ENCODE peak calls at places on chromosome 14, in nine cellular contexts. One of them, this sample, is unnamed.

GRCh38 chr14:63508033-63508432 is 35.1 kb downstream of the PPP2R5E start:
- DNase-seq in GM12892: no peak
- DNase-seq in heart left ventricle: no peak
- DNase-seq in HCT116: no peak
- DNase-seq in HepG2: peak; percentile 48
- DNase-seq in A549: no peak
- DNase-seq in IMR-90: no peak
- DNase-seq in upper lobe of left lung: peak; percentile 29
- DNase-seq in suprapubic skin: no peak
- DNase-seq in this sample: no peak

GRCh38 chr14:71006200-71006563 is 98.9 kb downstream of the PCNX1 start:
- DNase-seq in GM12892: no peak
- DNase-seq in heart left ventricle: no peak
- DNase-seq in HCT116: no peak
- DNase-seq in HepG2: no peak
- DNase-seq in A549: no peak
- DNase-seq in IMR-90: peak; percentile 36
- DNase-seq in upper lobe of left lung: no peak
- DNase-seq in suprapubic skin: no peak
- DNase-seq in this sample: no peak

GRCh38 chr14:90569606-90570462 is 173.0 kb downstream of the CALM1 start:
- DNase-seq in GM12892: no peak
- DNase-seq in heart left ventricle: no peak
- DNase-seq in HCT116: no peak
- DNase-seq in HepG2: no peak
- DNase-seq in A549: no peak
- DNase-seq in IMR-90: no peak
- DNase-seq in upper lobe of left lung: no peak
- DNase-seq in suprapubic skin: no peak
- DNase-seq in this sample: no peak

GRCh38 chr14:64663174-64663573 is 41.0 kb upstream of the PLEKHG3 start:
- DNase-seq in GM12892: no peak
- DNase-seq in heart left ventricle: no peak
- DNase-seq in HCT116: no peak
- DNase-seq in HepG2: no peak
- DNase-seq in A549: no peak
- DNase-seq in IMR-90: peak; percentile 30
- DNase-seq in upper lobe of left lung: no peak
- DNase-seq in suprapubic skin: no peak
- DNase-seq in this sample: peak; percentile 43

GRCh38 chr14:61535470-61535869 is 159.8 kb upstream of the HIF1A start:
- DNase-seq in GM12892: no peak
- DNase-seq in heart left ventricle: no peak
- DNase-seq in HCT116: no peak
- DNase-seq in HepG2: no peak
- DNase-seq in A549: no peak
- DNase-seq in IMR-90: no peak
- DNase-seq in upper lobe of left lung: peak; percentile 77
- DNase-seq in suprapubic skin: no peak
- DNase-seq in this sample: no peak

GRCh38 chr14:33954016-33954598 is 3.2 kb upstream of the EGLN3 start:
- DNase-seq in GM12892: no peak
- DNase-seq in heart left ventricle: peak; percentile 29
- DNase-seq in HCT116: no peak
- DNase-seq in HepG2: no peak
- DNase-seq in A549: no peak
- DNase-seq in IMR-90: no peak
- DNase-seq in upper lobe of left lung: no peak
- DNase-seq in suprapubic skin: no peak
- DNase-seq in this sample: no peak

GRCh38 chr14:31207287-31207745 is 277 bp downstream of the HECTD1 start:
- DNase-seq in GM12892: no peak
- DNase-seq in heart left ventricle: no peak
- DNase-seq in HCT116: no peak
- DNase-seq in HepG2: no peak
- DNase-seq in A549: no peak
- DNase-seq in IMR-90: no peak
- DNase-seq in upper lobe of left lung: no peak
- DNase-seq in suprapubic skin: no peak
- DNase-seq in this sample: no peak

GRCh38 chr14:95315156-95315555 is 4.6 kb downstream of the CLMN start:
- DNase-seq in GM12892: no peak
- DNase-seq in heart left ventricle: no peak
- DNase-seq in HCT116: no peak
- DNase-seq in HepG2: no peak
- DNase-seq in A549: no peak
- DNase-seq in IMR-90: no peak
- DNase-seq in upper lobe of left lung: no peak
- DNase-seq in suprapubic skin: no peak
- DNase-seq in this sample: no peak

GRCh38 chr14:67335781-67336180 is 23.8 kb downstream of the ATP6V1D start:
- DNase-seq in GM12892: no peak
- DNase-seq in heart left ventricle: no peak
- DNase-seq in HCT116: peak; percentile 36
- DNase-seq in HepG2: peak; percentile 56
- DNase-seq in A549: peak; percentile 15
- DNase-seq in IMR-90: peak; percentile 27
- DNase-seq in upper lobe of left lung: no peak
- DNase-seq in suprapubic skin: no peak
- DNase-seq in this sample: no peak

GRCh38 chr14:67424539-67424938 is 12.6 kb upstream of the PLEK2 start:
- DNase-seq in GM12892: no peak
- DNase-seq in heart left ventricle: no peak
- DNase-seq in HCT116: no peak
- DNase-seq in HepG2: no peak
- DNase-seq in A549: no peak
- DNase-seq in IMR-90: no peak
- DNase-seq in upper lobe of left lung: no peak
- DNase-seq in suprapubic skin: no peak
- DNase-seq in this sample: no peak

GRCh38 chr14:72780771-72781170 is 113.1 kb downstream of the DPF3 start:
- DNase-seq in GM12892: no peak
- DNase-seq in heart left ventricle: no peak
- DNase-seq in HCT116: no peak
- DNase-seq in HepG2: no peak
- DNase-seq in A549: no peak
- DNase-seq in IMR-90: peak; percentile 76
- DNase-seq in upper lobe of left lung: no peak
- DNase-seq in suprapubic skin: no peak
- DNase-seq in this sample: no peak

DNA sequence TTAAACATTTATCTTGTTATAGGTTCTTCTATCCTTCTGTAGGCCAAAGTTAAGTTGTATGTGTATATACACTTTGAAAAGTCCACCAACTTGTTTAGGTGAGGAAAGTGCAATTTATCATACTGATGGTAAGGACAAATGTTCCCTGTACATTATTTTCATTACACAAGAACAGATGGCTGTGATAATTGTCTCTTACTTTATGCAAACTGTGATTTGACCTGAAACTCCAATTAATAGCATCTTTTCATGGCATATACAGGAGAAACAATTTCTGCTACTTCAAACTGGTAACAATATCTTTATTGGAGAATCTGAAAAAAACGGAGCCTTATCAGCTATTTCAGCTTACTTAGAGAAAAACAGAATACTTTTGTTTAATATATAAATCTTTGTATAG is 5.6 kb downstream of the TRIM9 start:
- DNase-seq in GM12892: no peak
- DNase-seq in heart left ventricle: no peak
- DNase-seq in HCT116: no peak
- DNase-seq in HepG2: no peak
- DNase-seq in A549: no peak
- DNase-seq in IMR-90: no peak
- DNase-seq in upper lobe of left lung: no peak
- DNase-seq in suprapubic skin: no peak
- DNase-seq in this sample: no peak
- TF ChIP-seq POLR2A in GM12892: no peak
- TF ChIP-seq POLR2A in heart left ventricle: no peak
- TF ChIP-seq POLR2A in HCT116: no peak
- TF ChIP-seq POLR2A in HepG2: no peak
- TF ChIP-seq POLR2A in A549: no peak
- TF ChIP-seq POLR2A in IMR-90: no peak
- TF ChIP-seq POLR2A in upper lobe of left lung: no peak
- TF ChIP-seq POLR2A in suprapubic skin: no peak
- TF ChIP-seq POLR2A in this sample: no peak

DNA sequence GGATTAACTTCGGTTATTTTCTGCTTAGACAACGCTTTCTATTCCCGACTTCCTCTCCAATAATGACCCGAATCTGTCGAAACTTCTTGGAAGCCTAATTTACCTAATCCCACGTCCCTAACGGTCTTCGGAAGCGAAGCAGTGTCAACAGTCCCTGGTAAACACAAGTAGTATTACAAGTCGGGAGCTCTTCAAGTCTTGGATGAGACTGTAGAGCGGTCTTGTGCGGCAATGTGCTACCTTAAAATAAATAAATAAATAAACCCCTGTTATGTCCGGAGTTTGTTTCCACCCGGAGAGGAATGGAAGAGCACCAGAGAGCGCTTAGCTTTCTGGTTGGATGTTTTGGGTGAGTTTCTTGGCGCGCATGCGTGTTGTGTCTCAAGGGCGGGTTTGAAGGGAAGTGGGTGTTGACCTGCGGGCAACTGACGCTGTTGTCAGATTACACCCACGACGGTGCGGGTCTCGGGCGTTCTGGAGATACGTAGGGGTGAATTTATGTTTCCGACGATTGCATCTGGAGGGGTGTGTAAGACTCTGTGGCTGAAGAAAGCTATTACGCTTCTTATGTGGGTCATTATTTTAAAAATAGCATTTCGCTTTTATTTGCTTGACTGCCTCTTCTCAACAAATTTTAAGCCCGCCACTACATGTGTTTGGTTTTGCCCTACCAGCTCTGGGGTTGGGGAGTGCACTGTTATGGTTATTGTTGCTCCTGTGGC is at the start of the genes KIAA0586 and TIMM9:
- DNase-seq in GM12892: peak; percentile 63
- DNase-seq in heart left ventricle: peak; percentile 96
- DNase-seq in HCT116: peak; percentile 98
- DNase-seq in HepG2: peak; percentile 97
- DNase-seq in A549: peak; percentile 90
- DNase-seq in IMR-90: peak; percentile 99
- DNase-seq in upper lobe of left lung: peak; percentile 95
- DNase-seq in suprapubic skin: peak; percentile 98
- DNase-seq in this sample: peak; percentile 45
- TF ChIP-seq POLR2A in GM12892: peak; percentile 74
- TF ChIP-seq POLR2A in heart left ventricle: peak; percentile 4
- TF ChIP-seq POLR2A in HCT116: peak; percentile 88
- TF ChIP-seq POLR2A in HepG2: peak; percentile 92
- TF ChIP-seq POLR2A in A549: peak; percentile 65
- TF ChIP-seq POLR2A in IMR-90: peak; percentile 72
- TF ChIP-seq POLR2A in upper lobe of left lung: peak; percentile 85
- TF ChIP-seq POLR2A in suprapubic skin: no peak
- TF ChIP-seq POLR2A in this sample: peak; percentile 48

DNA sequence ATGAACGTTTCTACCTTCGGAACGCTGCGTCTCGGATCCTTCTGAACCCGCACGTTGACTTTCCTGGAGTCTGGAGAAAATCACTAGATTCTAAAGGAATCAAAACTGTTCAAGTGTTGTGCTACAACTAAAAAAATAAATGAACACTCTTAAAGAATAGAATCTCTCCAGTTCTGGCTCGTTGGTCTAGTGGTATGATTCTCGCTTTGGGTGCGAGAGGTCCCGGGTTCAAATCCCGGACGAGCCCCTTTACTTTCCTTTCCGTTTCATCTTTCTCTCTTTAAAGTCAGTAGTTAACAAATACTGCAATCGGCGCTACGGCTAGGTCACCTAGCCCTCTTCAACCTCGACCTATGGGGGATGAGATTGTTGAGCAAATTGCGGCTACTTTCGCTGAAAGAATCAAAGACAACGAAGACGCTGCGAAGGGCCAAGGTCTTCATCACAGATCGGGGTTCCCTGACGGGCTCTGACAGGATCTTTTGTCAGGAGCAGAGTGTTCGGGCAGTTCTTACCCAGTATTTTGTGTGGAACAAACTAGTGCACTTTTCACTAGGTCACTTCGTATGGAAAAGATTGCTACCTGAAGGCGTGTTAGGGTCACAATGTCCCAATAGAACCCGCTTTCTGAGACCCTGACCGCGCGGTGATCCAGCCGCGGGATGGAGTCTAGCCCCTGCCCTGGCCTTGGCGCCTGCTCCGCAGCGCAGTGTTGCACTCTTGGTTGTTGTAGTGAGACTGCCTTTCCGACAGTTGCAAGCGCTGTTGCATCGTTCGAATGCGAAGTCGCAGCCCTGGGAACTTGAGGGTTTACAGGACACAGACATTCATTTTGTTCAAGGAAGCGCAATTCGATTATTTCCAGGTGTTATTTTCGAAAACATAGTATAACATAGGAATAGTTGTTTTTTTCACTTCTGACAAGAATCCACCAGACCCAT is 8.4 kb downstream of the OR6S1 start:
- DNase-seq in GM12892: no peak
- DNase-seq in heart left ventricle: no peak
- DNase-seq in HCT116: no peak
- DNase-seq in HepG2: peak; percentile 93
- DNase-seq in A549: peak; percentile 97
- DNase-seq in IMR-90: peak; percentile 85
- DNase-seq in upper lobe of left lung: no peak
- DNase-seq in suprapubic skin: no peak
- DNase-seq in this sample: no peak
- TF ChIP-seq POLR2A in GM12892: no peak
- TF ChIP-seq POLR2A in heart left ventricle: no peak
- TF ChIP-seq POLR2A in HCT116: no peak
- TF ChIP-seq POLR2A in HepG2: no peak
- TF ChIP-seq POLR2A in A549: no peak
- TF ChIP-seq POLR2A in IMR-90: no peak
- TF ChIP-seq POLR2A in upper lobe of left lung: no peak
- TF ChIP-seq POLR2A in suprapubic skin: no peak
- TF ChIP-seq POLR2A in this sample: no peak

GRCh38 chr14:21018286-21018685 is 6.6 kb downstream of the NDRG2 start:
- DNase-seq in GM12892: no peak
- DNase-seq in heart left ventricle: no peak
- DNase-seq in HCT116: no peak
- DNase-seq in HepG2: no peak
- DNase-seq in A549: no peak
- DNase-seq in IMR-90: no peak
- DNase-seq in upper lobe of left lung: no peak
- DNase-seq in suprapubic skin: no peak
- DNase-seq in this sample: no peak

GRCh38 chr14:21019377-21019776 is 5.5 kb downstream of the NDRG2 start:
- DNase-seq in GM12892: no peak
- DNase-seq in heart left ventricle: no peak
- DNase-seq in HCT116: no peak
- DNase-seq in HepG2: no peak
- DNase-seq in A549: no peak
- DNase-seq in IMR-90: peak; percentile 7
- DNase-seq in upper lobe of left lung: no peak
- DNase-seq in suprapubic skin: no peak
- DNase-seq in this sample: no peak

GRCh38 chr14:21015312-21015711 is 9.5 kb downstream of the NDRG2 start:
- DNase-seq in GM12892: no peak
- DNase-seq in heart left ventricle: no peak
- DNase-seq in HCT116: no peak
- DNase-seq in HepG2: no peak
- DNase-seq in A549: no peak
- DNase-seq in IMR-90: no peak
- DNase-seq in upper lobe of left lung: no peak
- DNase-seq in suprapubic skin: no peak
- DNase-seq in this sample: no peak

GRCh38 chr14:21016791-21017190 is 8.1 kb downstream of the NDRG2 start:
- DNase-seq in GM12892: no peak
- DNase-seq in heart left ventricle: no peak
- DNase-seq in HCT116: no peak
- DNase-seq in HepG2: no peak
- DNase-seq in A549: no peak
- DNase-seq in IMR-90: no peak
- DNase-seq in upper lobe of left lung: no peak
- DNase-seq in suprapubic skin: no peak
- DNase-seq in this sample: no peak

GRCh38 chr14:21017528-21018245 is 7.2 kb downstream of the NDRG2 start:
- DNase-seq in GM12892: no peak
- DNase-seq in heart left ventricle: no peak
- DNase-seq in HCT116: no peak
- DNase-seq in HepG2: no peak
- DNase-seq in A549: no peak
- DNase-seq in IMR-90: no peak
- DNase-seq in upper lobe of left lung: no peak
- DNase-seq in suprapubic skin: no peak
- DNase-seq in this sample: no peak
- TF ChIP-seq POLR2A in GM12892: no peak
- TF ChIP-seq POLR2A in heart left ventricle: no peak
- TF ChIP-seq POLR2A in HCT116: no peak
- TF ChIP-seq POLR2A in HepG2: no peak
- TF ChIP-seq POLR2A in A549: no peak
- TF ChIP-seq POLR2A in IMR-90: no peak
- TF ChIP-seq POLR2A in upper lobe of left lung: no peak
- TF ChIP-seq POLR2A in suprapubic skin: no peak
- TF ChIP-seq POLR2A in this sample: no peak

This sample was measured in H54.